ENCODE peak calls at places on chromosomes 6 and 20, in eight cellular contexts. F is endothelial cell, R is mucosa of descending colon, X is right cardiac atrium, T is anterior cingulate cortex, P is mammary epithelial cell, G is iPS-NIHi11, Q is stomach. Z is an unnamed sample.

GRCh38 chr6:80382796-80383195 is 276.3 kb downstream of the BCKDHB start:
- DNase-seq in F (no peak), R (no peak), X (no peak), T (no peak), P (no peak), G (no peak), Q (no peak), Z (no peak)

GRCh38 chr6:2158596-2159271 is 86.7 kb downstream of the GMDS start:
- DNase-seq in F (peak), R (no peak), X (no peak), T (no peak), P (no peak), G (peak), Q (no peak), Z (no peak)

GRCh38 chr6:136609878-136610706 is 59.9 kb upstream of the MAP7 start:
- DNase-seq in F (no peak), R (peak), X (peak), T (no peak), P (peak), G (peak), Q (peak), Z (no peak)

GRCh38 chr20:47330933-47331708 is 25.4 kb downstream of the ZMYND8 start:
- DNase-seq in F (no peak), R (no peak), X (no peak), T (no peak), P (peak), G (no peak), Q (no peak), Z (no peak)

GRCh38 chr20:11255860-11256259 is 582.1 kb upstream of the JAG1 start:
- DNase-seq in F (no peak), R (no peak), X (no peak), T (no peak), P (no peak), G (no peak), Q (no peak), Z (no peak)

GRCh38 chr6:83138118-83138722 is 54.8 kb downstream of the PGM3 start:
- DNase-seq in F (no peak), R (no peak), X (no peak), T (no peak), P (no peak), G (no peak), Q (no peak), Z (no peak)

GRCh38 chr6:45495404-45496084 is 117.8 kb upstream of the SUPT3H start:
- DNase-seq in F (no peak), R (no peak), X (no peak), T (no peak), P (no peak), G (no peak), Q (no peak), Z (no peak)

GRCh38 chr20:52473171-52473570 is 281.6 kb upstream of the ZFP64 start:
- DNase-seq in F (no peak), R (no peak), X (no peak), T (no peak), P (no peak), G (no peak), Q (no peak), Z (no peak)

GRCh38 chr6:38354033-38354373 is 285.7 kb downstream of the BTBD9 start:
- DNase-seq in F (no peak), R (no peak), X (no peak), T (no peak), P (no peak), G (no peak), Q (no peak), Z (no peak)

GRCh38 chr6:158408552-158409130 is 96.4 kb downstream of the TULP4 start:
- DNase-seq in F (peak), R (no peak), X (peak), T (peak), P (no peak), G (no peak), Q (no peak), Z (no peak)

GRCh38 chr20:42391807-42392206 is 773.6 kb upstream of the CHD6 start:
- DNase-seq in F (no peak), R (no peak), X (no peak), T (no peak), P (no peak), G (no peak), Q (no peak), Z (no peak)

GRCh38 chr6:164095056-164095455 is 680.5 kb downstream of the QKI start:
- DNase-seq in F (no peak), R (no peak), X (no peak), T (no peak), P (no peak), G (no peak), Q (no peak), Z (no peak)

GRCh38 chr20:4445331-4445730 is 276.4 kb upstream of the PRND start:
- DNase-seq in F (no peak), R (no peak), X (no peak), T (no peak), P (no peak), G (no peak), Q (no peak), Z (no peak)

GRCh38 chr6:130831598-130831997 is 4.4 kb downstream of the SMLR1 start:
- DNase-seq in F (no peak), R (no peak), X (no peak), T (no peak), P (no peak), G (no peak), Q (no peak), Z (no peak)

GRCh38 chr6:89438248-89438647 is 5.3 kb downstream of the ANKRD6 start:
- DNase-seq in F (no peak), R (no peak), X (no peak), T (no peak), P (peak), G (no peak), Q (no peak), Z (no peak)

GRCh38 chr6:115891111-115891669 is 169.5 kb downstream of the FRK start:
- DNase-seq in F (no peak), R (no peak), X (no peak), T (no peak), P (peak), G (no peak), Q (no peak), Z (peak)

GRCh38 chr6:11613858-11614257 is 76.3 kb downstream of the TMEM170B start:
- DNase-seq in F (no peak), R (no peak), X (no peak), T (no peak), P (peak), G (no peak), Q (no peak), Z (no peak)

GRCh38 chr6:43926644-43927524 is 156.9 kb downstream of the VEGFA start:
- DNase-seq in F (no peak), R (peak), X (peak), T (peak), P (peak), G (peak), Q (peak), Z (no peak)

GRCh38 chr6:44339301-44339700 is 3.1 kb upstream of the SPATS1 start:
- DNase-seq in F (no peak), R (no peak), X (peak), T (no peak), P (no peak), G (no peak), Q (peak), Z (no peak)

GRCh38 chr6:27495386-27496135 is 22.7 kb upstream of the ZNF184 start:
- DNase-seq in F (peak), R (no peak), X (peak), T (no peak), P (peak), G (peak), Q (no peak), Z (peak)

GRCh38 chr6:47595785-47596184 is 102.6 kb upstream of the ADGRF4 start:
- DNase-seq in F (no peak), R (no peak), X (no peak), T (no peak), P (no peak), G (peak), Q (no peak), Z (no peak)

GRCh38 chr6:11729083-11729482 is 49.5 kb downstream of the ADTRP start:
- DNase-seq in F (no peak), R (no peak), X (no peak), T (no peak), P (no peak), G (no peak), Q (no peak), Z (no peak)

GRCh38 chr6:35007016-35007415 is 118.0 kb downstream of the ANKS1A start:
- DNase-seq in F (no peak), R (no peak), X (no peak), T (no peak), P (no peak), G (no peak), Q (no peak), Z (no peak)